ENCODE peak calls at places on chromosomes 16 and 17, in four cellular contexts. T, W, F and N are unnamed samples.

GRCh38 chr16:19393226-19394074 is 24.2 kb upstream of the TMC5 start:
- DNase-seq in F (no peak), T (no peak), W (no peak), N (peak)

GRCh38 chr17:9865585-9865984 is 39.5 kb downstream of the RCVRN start:
- DNase-seq in W (no peak), F (no peak), T (no peak), N (no peak)

GRCh38 chr17:33109331-33110072 is 117.9 kb downstream of the SPACA3 start:
- DNase-seq in F (no peak), W (no peak), T (no peak), N (no peak)

GRCh38 chr17:9472094-9472493 is 103.5 kb downstream of the STX8 start:
- DNase-seq in T (no peak), W (no peak), F (no peak), N (no peak)

GRCh38 chr17:62581769-62582168 is 45.7 kb upstream of the MRC2 start:
- DNase-seq in T (no peak), W (no peak), F (no peak), N (no peak)

GRCh38 chr17:45035848-45036247 is 15.6 kb downstream of the DCAKD start:
- DNase-seq in F (no peak), W (no peak), T (no peak), N (no peak)

GRCh38 chr16:24024971-24025370 is 189.2 kb downstream of the PRKCB start:
- DNase-seq in T (peak), W (no peak), F (no peak), N (no peak)

GRCh38 chr16:75820672-75821071 is 94.4 kb upstream of the CPHXL start:
- DNase-seq in W (no peak), T (peak), F (no peak), N (no peak)

GRCh38 chr17:6641374-6641818 is 536 bp downstream of the TXNDC17 start:
- DNase-seq in T (no peak), W (no peak), F (no peak), N (no peak)

GRCh38 chr16:19967561-19967960 is 82.9 kb upstream of the GPRC5B start:
- DNase-seq in W (no peak), F (no peak), T (no peak), N (no peak)

GRCh38 chr17:55266958-55267688 is 2.4 kb downstream of the HLF start:
- DNase-seq in W (no peak), T (no peak), F (no peak), N (no peak)

GRCh38 chr17:75565618-75566017 is 22.0 kb upstream of the MYO15B start:
- DNase-seq in T (no peak), F (no peak), W (no peak), N (no peak)

GRCh38 chr16:69108069-69108904 is 2.8 kb downstream of the HAS3 start:
- DNase-seq in W (no peak), T (no peak), F (no peak), N (no peak)

GRCh38 chr16:54746596-54746995 is 184.1 kb upstream of the IRX5 start:
- DNase-seq in F (no peak), W (no peak), T (no peak), N (no peak)

GRCh38 chr17:66715745-66716156 is 119.2 kb upstream of the CACNG5 start:
- DNase-seq in W (peak), F (no peak), T (peak), N (peak)

DNA sequence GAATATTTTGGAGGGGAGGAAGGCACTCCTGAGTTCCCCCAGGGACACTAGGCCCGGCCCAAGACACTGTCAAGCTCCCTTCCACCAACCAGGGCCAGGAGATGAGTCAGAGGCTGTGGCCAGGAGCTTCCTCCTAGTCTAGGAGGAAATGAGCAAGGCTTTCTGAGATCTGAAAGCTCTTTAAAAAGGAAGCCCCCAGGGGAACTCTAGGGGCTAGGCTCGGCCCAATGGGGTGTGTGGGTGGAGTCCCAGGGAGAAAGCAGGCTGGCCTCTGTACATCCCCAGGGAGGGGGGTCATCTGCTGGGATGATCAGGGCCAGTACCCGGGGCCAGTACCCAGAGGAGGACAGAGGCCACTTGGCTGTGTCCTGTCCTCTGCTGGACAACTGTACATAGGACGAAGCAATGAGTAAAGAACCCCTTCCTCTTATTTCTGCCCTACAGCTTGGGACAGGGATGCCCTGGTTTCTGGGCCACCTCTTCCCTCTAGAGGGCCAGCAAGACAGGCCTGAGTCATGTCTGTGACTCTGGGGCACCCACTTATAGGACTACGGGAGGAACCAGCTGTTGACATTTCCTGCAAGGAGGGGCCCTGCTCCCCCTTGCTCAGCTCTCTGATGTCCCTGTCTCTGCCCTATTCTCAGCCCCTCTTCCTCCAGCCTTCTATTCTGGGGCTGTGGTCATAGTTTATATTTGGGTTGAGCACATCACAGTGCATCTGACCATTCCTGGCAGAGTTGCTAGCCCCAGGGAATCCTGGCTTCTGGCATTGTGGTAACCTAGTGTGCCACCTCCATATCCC is 2.7 kb downstream of the FHOD1 start:
- DNase-seq in W (no peak), F (no peak), T (peak), N (peak)
- TF ChIP-seq ZNF274 in W (no peak), F (no peak), T (no peak), N (no peak)

GRCh38 chr17:56786989-56787482 is 46.7 kb downstream of the C17orf67 start:
- DNase-seq in W (peak), T (no peak), F (no peak), N (peak)
- TF ChIP-seq FOSL1 in W (no peak), T (peak), F (no peak), N (peak)

DNA sequence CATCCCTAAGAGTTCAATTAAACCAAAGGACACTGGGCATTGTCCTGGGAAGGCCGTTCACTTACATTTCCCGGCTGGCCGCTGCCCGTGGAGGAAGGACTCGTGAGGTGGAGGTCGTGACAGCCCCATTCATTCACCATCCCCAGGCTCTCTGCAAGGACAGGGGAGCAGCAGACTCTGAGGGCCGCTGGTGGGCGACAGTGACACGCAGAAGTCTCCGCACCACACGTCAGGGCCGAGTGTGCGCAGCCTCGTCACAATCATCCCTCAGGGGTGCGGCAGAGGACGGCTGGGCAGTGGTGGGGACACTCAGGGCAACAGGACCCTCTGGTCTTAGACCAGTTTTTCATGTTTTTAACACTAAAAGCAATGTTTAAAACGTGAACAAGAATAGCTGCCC is 21.7 kb downstream of the UNKL start:
- DNase-seq in F (no peak), W (no peak), T (no peak), N (no peak)
- TF ChIP-seq ZNF274 in F (no peak), W (no peak), T (no peak), N (no peak)

GRCh38 chr17:48024149-48025039 is 13.2 kb downstream of the COPZ2 start:
- DNase-seq in W (no peak), T (no peak), F (peak), N (peak)
- TF ChIP-seq FOSL1 in W (no peak), T (peak), F (no peak), N (no peak)

GRCh38 chr16:22139008-22139407 is 23.3 kb upstream of the SDR42E2 start:
- DNase-seq in T (no peak), F (no peak), W (no peak), N (no peak)

GRCh38 chr16:22144520-22144919 is 17.8 kb upstream of the SDR42E2 start:
- DNase-seq in F (no peak), T (no peak), W (no peak), N (no peak)

GRCh38 chr16:22141746-22142145 is 20.6 kb upstream of the SDR42E2 start:
- DNase-seq in T (peak), W (peak), F (peak), N (peak)

GRCh38 chr16:22138482-22138881 is 23.8 kb upstream of the SDR42E2 start:
- DNase-seq in F (no peak), T (no peak), W (no peak), N (no peak)

GRCh38 chr16:22139732-22140131 is 22.6 kb upstream of the SDR42E2 start:
- DNase-seq in W (no peak), F (no peak), T (no peak), N (no peak)
- TF ChIP-seq ZNF274 in W (no peak), F (no peak), T (no peak), N (no peak)

DNA sequence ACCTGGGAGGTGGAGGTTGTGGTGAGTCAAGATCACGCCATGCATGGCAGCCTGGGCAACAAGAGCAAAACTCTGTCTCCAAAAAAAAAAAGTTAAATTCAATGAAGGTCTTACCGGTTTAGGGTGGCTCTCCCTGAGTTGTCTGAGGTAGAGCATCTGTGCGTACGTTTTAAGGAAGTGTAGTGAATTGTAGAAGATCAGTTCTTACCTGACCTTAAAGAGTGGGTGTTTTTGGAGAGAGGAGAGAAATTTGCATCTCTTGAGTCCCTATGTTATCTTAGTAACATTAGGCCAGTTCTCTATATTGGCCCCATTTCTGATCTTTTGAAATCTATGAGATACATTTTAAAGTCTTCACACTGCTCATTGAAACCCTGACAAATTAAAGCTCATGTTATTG is 56.2 kb downstream of the ELAC2 start:
- DNase-seq in T (no peak), W (no peak), F (no peak), N (no peak)
- TF ChIP-seq FOSL1 in T (no peak), W (no peak), F (no peak), N (no peak)

DNA sequence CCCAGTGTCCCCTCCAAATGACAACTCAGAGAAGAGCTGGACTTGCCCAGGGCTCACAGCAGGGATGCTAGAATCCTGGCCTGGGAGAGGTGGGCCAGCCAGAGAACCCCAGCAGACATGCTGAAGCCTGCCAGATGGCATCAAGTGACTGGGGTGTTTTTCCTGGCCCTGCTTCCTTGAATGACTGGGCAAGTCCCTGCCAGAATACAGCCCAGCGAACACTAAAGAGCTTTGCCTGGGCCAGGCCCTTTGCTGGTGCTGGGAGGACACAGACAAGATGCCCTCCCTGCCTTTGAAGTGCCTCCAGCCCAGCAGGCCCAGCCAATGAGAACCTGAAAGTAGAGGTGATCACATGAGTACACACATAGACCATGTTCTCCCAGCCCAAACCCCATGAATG is 11.5 kb downstream of the ZNF319 start:
- DNase-seq in T (no peak), W (no peak), F (no peak), N (no peak)
- TF ChIP-seq ZNF274 in T (no peak), W (no peak), F (no peak), N (no peak)

GRCh38 chr17:80705988-80706387 is 161.3 kb downstream of the RPTOR start:
- DNase-seq in F (no peak), W (no peak), T (no peak), N (no peak)
- TF ChIP-seq FOSL1 in F (no peak), W (no peak), T (no peak), N (no peak)

DNA sequence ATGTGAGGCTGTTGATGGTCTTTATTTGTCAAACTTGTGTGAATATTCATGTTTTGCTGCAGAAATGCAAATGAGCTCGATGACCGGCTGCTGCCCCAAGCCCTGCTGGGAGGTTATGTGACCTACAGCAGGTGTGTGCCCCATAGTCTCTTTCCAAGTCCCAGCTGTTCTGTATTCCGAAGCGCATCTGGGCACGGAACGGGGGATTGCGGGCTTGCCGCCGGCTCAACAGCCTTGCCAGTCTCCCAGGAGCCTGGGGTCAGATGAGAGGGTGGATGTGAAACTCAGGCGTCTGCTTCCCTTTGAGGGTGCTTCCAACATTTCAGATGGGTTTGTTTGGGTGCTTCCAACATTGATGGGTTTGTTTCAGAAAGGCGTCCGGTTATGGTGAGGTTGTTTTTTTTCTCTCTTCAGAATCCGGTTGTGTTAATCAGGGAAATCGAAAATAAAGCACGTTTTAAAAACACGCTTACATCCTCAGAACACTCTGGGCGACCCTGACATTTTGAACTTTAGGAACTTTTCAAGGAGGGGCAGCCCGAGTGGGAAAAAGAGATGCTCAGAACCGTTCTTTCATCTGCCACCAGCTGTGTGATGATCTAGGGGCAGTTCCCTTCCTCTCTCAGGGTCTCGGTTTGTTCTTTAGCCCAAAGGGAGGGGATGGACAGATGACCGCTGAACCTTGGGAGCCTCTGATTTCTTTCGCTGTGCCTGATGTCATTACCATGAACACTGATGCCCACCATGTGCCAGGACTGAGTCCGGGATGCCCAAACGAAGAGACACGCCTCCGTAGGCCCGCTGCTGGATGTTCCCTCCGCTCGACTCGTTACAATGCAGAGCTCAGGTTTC is 47.8 kb upstream of the AMZ2 start:
- DNase-seq in T (no peak), W (no peak), F (no peak), N (no peak)
- TF ChIP-seq ZNF274 in T (no peak), W (no peak), F (no peak), N (no peak)